ENCODE peak calls at places on chromosome 19, in ten cellular contexts. One of them, this sample, is unnamed. For H3K4me1, the result is how much of the 10 kb centered on the place peaks cover.

GRCh38 chr19:31639306-31639705 is 290.1 kb upstream of the TSHZ3 start:
- DNase-seq in kidney: no peak
- DNase-seq in H1: no peak
- DNase-seq in cardiac muscle cell: peak
- DNase-seq in heart right ventricle: no peak
- DNase-seq in mesendoderm: no peak
- DNase-seq in heart left ventricle: no peak
- DNase-seq in endothelial cell of umbilical vein: no peak
- DNase-seq in OCI-LY7: no peak
- DNase-seq in left ventricle myocardium inferior: no peak
- DNase-seq in this sample: peak

GRCh38 chr19:40908981-40909380 is 26.9 kb upstream of the CYP2A7 start:
- DNase-seq in kidney: no peak
- DNase-seq in H1: no peak
- DNase-seq in cardiac muscle cell: no peak
- DNase-seq in heart right ventricle: peak
- DNase-seq in mesendoderm: no peak
- DNase-seq in heart left ventricle: no peak
- DNase-seq in endothelial cell of umbilical vein: peak
- DNase-seq in OCI-LY7: no peak
- DNase-seq in left ventricle myocardium inferior: no peak
- DNase-seq in this sample: no peak

GRCh38 chr19:12000152-12000981 is 35.1 kb downstream of the ZNF433 start:
- DNase-seq in kidney: no peak
- DNase-seq in H1: no peak
- DNase-seq in cardiac muscle cell: no peak
- DNase-seq in heart right ventricle: no peak
- DNase-seq in mesendoderm: no peak
- DNase-seq in heart left ventricle: no peak
- DNase-seq in endothelial cell of umbilical vein: no peak
- DNase-seq in OCI-LY7: peak
- DNase-seq in left ventricle myocardium inferior: no peak
- DNase-seq in this sample: no peak

GRCh38 chr19:17549088-17549740 is 6.2 kb upstream of the COLGALT1 start:
- DNase-seq in kidney: no peak
- DNase-seq in H1: no peak
- DNase-seq in cardiac muscle cell: no peak
- DNase-seq in heart right ventricle: no peak
- DNase-seq in mesendoderm: peak
- DNase-seq in heart left ventricle: no peak
- DNase-seq in endothelial cell of umbilical vein: no peak
- DNase-seq in OCI-LY7: no peak
- DNase-seq in left ventricle myocardium inferior: no peak
- DNase-seq in this sample: peak

GRCh38 chr19:34664168-34664567 is 12.8 kb downstream of the SCGB2B2 start:
- DNase-seq in kidney: no peak
- DNase-seq in H1: no peak
- DNase-seq in cardiac muscle cell: no peak
- DNase-seq in heart right ventricle: no peak
- DNase-seq in mesendoderm: no peak
- DNase-seq in heart left ventricle: no peak
- DNase-seq in endothelial cell of umbilical vein: no peak
- DNase-seq in OCI-LY7: no peak
- DNase-seq in left ventricle myocardium inferior: peak
- DNase-seq in this sample: no peak

GRCh38 chr19:54158812-54159351 is 639 bp downstream of the LENG1 start:
- DNase-seq in kidney: no peak
- DNase-seq in H1: no peak
- DNase-seq in cardiac muscle cell: peak
- DNase-seq in heart right ventricle: no peak
- DNase-seq in mesendoderm: no peak
- DNase-seq in heart left ventricle: no peak
- DNase-seq in endothelial cell of umbilical vein: no peak
- DNase-seq in OCI-LY7: peak
- DNase-seq in left ventricle myocardium inferior: no peak
- DNase-seq in this sample: no peak

GRCh38 chr19:48424694-48425219 is 21.0 kb upstream of the GRWD1 start:
- DNase-seq in kidney: no peak
- DNase-seq in H1: no peak
- DNase-seq in cardiac muscle cell: peak
- DNase-seq in heart right ventricle: no peak
- DNase-seq in mesendoderm: peak
- DNase-seq in heart left ventricle: no peak
- DNase-seq in endothelial cell of umbilical vein: peak
- DNase-seq in OCI-LY7: peak
- DNase-seq in left ventricle myocardium inferior: no peak
- DNase-seq in this sample: peak

GRCh38 chr19:4730740-4731171 is 7.1 kb upstream of the DPP9 start:
- DNase-seq in kidney: no peak
- DNase-seq in H1: no peak
- DNase-seq in cardiac muscle cell: no peak
- DNase-seq in heart right ventricle: no peak
- DNase-seq in mesendoderm: peak
- DNase-seq in heart left ventricle: no peak
- DNase-seq in endothelial cell of umbilical vein: peak
- DNase-seq in OCI-LY7: peak
- DNase-seq in left ventricle myocardium inferior: no peak
- DNase-seq in this sample: no peak

GRCh38 chr19:46639356-46640061 is 3.5 kb upstream of the GNG8 start:
- DNase-seq in kidney: peak
- DNase-seq in H1: no peak
- DNase-seq in cardiac muscle cell: peak
- DNase-seq in heart right ventricle: peak
- DNase-seq in mesendoderm: peak
- DNase-seq in heart left ventricle: peak
- DNase-seq in endothelial cell of umbilical vein: no peak
- DNase-seq in OCI-LY7: no peak
- DNase-seq in left ventricle myocardium inferior: peak
- DNase-seq in this sample: peak

GRCh38 chr19:55156202-55157063 is 1.1 kb downstream of the TNNI3 start:
- DNase-seq in kidney: peak
- DNase-seq in H1: no peak
- DNase-seq in cardiac muscle cell: peak
- DNase-seq in heart right ventricle: peak
- DNase-seq in mesendoderm: peak
- DNase-seq in heart left ventricle: peak
- DNase-seq in endothelial cell of umbilical vein: no peak
- DNase-seq in OCI-LY7: peak
- DNase-seq in left ventricle myocardium inferior: peak
- DNase-seq in this sample: no peak

GRCh38 chr19:4859697-4860096 is 7.8 kb downstream of the PLIN3 start:
- DNase-seq in kidney: no peak
- DNase-seq in H1: no peak
- DNase-seq in cardiac muscle cell: no peak
- DNase-seq in heart right ventricle: no peak
- DNase-seq in mesendoderm: no peak
- DNase-seq in heart left ventricle: no peak
- DNase-seq in endothelial cell of umbilical vein: no peak
- DNase-seq in OCI-LY7: no peak
- DNase-seq in left ventricle myocardium inferior: no peak
- DNase-seq in this sample: no peak

GRCh38 chr19:29022165-29022564 is 190.8 kb downstream of the UQCRFS1 start:
- DNase-seq in kidney: no peak
- DNase-seq in H1: no peak
- DNase-seq in cardiac muscle cell: no peak
- DNase-seq in heart right ventricle: no peak
- DNase-seq in mesendoderm: no peak
- DNase-seq in heart left ventricle: no peak
- DNase-seq in endothelial cell of umbilical vein: no peak
- DNase-seq in OCI-LY7: no peak
- DNase-seq in left ventricle myocardium inferior: no peak
- DNase-seq in this sample: no peak

GRCh38 chr19:49875801-49876421 is 1.2 kb downstream of the AKT1S1 start:
- DNase-seq in kidney: peak
- DNase-seq in H1: no peak
- DNase-seq in cardiac muscle cell: peak
- DNase-seq in heart right ventricle: peak
- DNase-seq in mesendoderm: peak
- DNase-seq in heart left ventricle: peak
- DNase-seq in endothelial cell of umbilical vein: peak
- DNase-seq in OCI-LY7: peak
- DNase-seq in left ventricle myocardium inferior: peak
- DNase-seq in this sample: peak

GRCh38 chr19:42199440-42200115 is 17.9 kb downstream of the DEDD2 start:
- DNase-seq in kidney: peak
- DNase-seq in H1: no peak
- DNase-seq in cardiac muscle cell: no peak
- DNase-seq in heart right ventricle: peak
- DNase-seq in mesendoderm: peak
- DNase-seq in heart left ventricle: peak
- DNase-seq in endothelial cell of umbilical vein: no peak
- DNase-seq in OCI-LY7: peak
- DNase-seq in left ventricle myocardium inferior: peak
- DNase-seq in this sample: no peak

GRCh38 chr19:10100163-10100785 is 2.2 kb downstream of the ANGPTL6 start:
- DNase-seq in kidney: peak
- DNase-seq in H1: no peak
- DNase-seq in cardiac muscle cell: no peak
- DNase-seq in heart right ventricle: no peak
- DNase-seq in mesendoderm: no peak
- DNase-seq in heart left ventricle: no peak
- DNase-seq in endothelial cell of umbilical vein: no peak
- DNase-seq in OCI-LY7: no peak
- DNase-seq in left ventricle myocardium inferior: no peak
- DNase-seq in this sample: no peak

GRCh38 chr19:52923782-52924593 is 760 bp upstream of the ZNF888 start:
- DNase-seq in kidney: peak
- DNase-seq in H1: no peak
- DNase-seq in cardiac muscle cell: peak
- DNase-seq in heart right ventricle: peak
- DNase-seq in mesendoderm: peak
- DNase-seq in heart left ventricle: peak
- DNase-seq in endothelial cell of umbilical vein: peak
- DNase-seq in OCI-LY7: no peak
- DNase-seq in left ventricle myocardium inferior: peak
- DNase-seq in this sample: peak

DNA sequence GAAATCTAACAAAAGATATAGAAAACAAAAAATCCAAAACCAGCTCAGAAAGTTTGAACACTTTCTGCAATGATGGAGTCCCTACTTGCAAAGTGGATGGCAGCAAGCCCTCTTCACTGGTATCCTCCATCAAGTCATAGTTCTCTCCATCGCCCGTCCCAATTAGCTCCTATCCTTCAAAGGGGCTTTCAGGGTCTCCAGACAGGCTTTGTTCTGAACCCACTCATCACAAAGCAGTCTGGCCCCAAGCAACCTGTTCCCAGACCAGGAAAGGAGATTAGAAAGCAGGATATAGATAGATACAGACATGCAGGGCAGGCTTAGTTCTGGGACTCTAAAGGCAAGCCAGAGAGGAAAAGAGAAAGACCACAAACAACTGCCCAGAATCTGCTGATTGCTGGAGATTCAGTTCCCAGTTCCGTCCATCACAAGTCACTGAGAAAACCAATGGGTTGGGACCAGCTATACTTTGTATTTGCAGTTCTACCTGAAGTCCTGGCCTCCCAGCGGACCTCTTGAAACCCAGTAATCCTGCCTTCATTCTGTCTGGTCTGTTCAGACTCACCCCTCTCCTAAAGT is 47.2 kb upstream of the EPHX3 start:
- DNase-seq in kidney: no peak
- DNase-seq in H1: no peak
- DNase-seq in cardiac muscle cell: no peak
- DNase-seq in heart right ventricle: no peak
- DNase-seq in mesendoderm: no peak
- DNase-seq in heart left ventricle: no peak
- DNase-seq in endothelial cell of umbilical vein: no peak
- DNase-seq in OCI-LY7: no peak
- DNase-seq in left ventricle myocardium inferior: no peak
- DNase-seq in this sample: no peak
- H3K4me1 ChIP-seq in kidney: half or more
- H3K4me1 ChIP-seq in H1: under half
- H3K4me1 ChIP-seq in cardiac muscle cell: half or more
- H3K4me1 ChIP-seq in heart right ventricle: half or more
- H3K4me1 ChIP-seq in mesendoderm: under half
- H3K4me1 ChIP-seq in heart left ventricle: half or more
- H3K4me1 ChIP-seq in endothelial cell of umbilical vein: under half
- H3K4me1 ChIP-seq in OCI-LY7: half or more
- H3K4me1 ChIP-seq in left ventricle myocardium inferior: half or more
- H3K4me1 ChIP-seq in this sample: half or more

GRCh38 chr19:45414468-45414867 is 8.0 kb downstream of the POLR1G start:
- DNase-seq in kidney: no peak
- DNase-seq in H1: no peak
- DNase-seq in cardiac muscle cell: no peak
- DNase-seq in heart right ventricle: no peak
- DNase-seq in mesendoderm: no peak
- DNase-seq in heart left ventricle: no peak
- DNase-seq in endothelial cell of umbilical vein: no peak
- DNase-seq in OCI-LY7: no peak
- DNase-seq in left ventricle myocardium inferior: no peak
- DNase-seq in this sample: no peak
- H3K4me1 ChIP-seq in kidney: under half
- H3K4me1 ChIP-seq in H1: under half
- H3K4me1 ChIP-seq in cardiac muscle cell: under half
- H3K4me1 ChIP-seq in heart right ventricle: under half
- H3K4me1 ChIP-seq in mesendoderm: under half
- H3K4me1 ChIP-seq in heart left ventricle: under half
- H3K4me1 ChIP-seq in endothelial cell of umbilical vein: under half
- H3K4me1 ChIP-seq in OCI-LY7: under half
- H3K4me1 ChIP-seq in left ventricle myocardium inferior: under half
- H3K4me1 ChIP-seq in this sample: under half

DNA sequence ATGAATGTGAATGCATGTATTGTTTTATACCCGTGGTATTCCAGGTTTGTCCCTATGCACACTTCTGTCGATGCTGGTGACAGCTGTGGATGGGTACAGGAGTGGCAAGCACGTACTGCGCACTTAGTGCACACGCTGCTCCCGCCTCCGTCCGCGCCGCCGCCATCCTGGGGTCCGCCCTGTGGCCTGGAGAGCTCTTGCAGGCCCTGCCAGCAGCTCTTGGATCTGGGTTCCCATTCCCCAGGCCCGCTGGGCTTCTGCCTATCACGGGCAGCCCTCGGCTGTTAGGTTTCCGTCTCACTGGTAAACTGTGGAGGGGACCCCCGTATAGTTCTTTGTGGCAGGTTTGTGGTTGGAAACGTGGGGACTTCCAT is 4.0 kb downstream of the GNA11 start:
- DNase-seq in kidney: peak
- DNase-seq in H1: no peak
- DNase-seq in cardiac muscle cell: no peak
- DNase-seq in heart right ventricle: peak
- DNase-seq in mesendoderm: no peak
- DNase-seq in heart left ventricle: no peak
- DNase-seq in endothelial cell of umbilical vein: peak
- DNase-seq in OCI-LY7: no peak
- DNase-seq in left ventricle myocardium inferior: peak
- DNase-seq in this sample: no peak
- H3K4me1 ChIP-seq in kidney: half or more
- H3K4me1 ChIP-seq in H1: under half
- H3K4me1 ChIP-seq in cardiac muscle cell: under half
- H3K4me1 ChIP-seq in heart right ventricle: half or more
- H3K4me1 ChIP-seq in mesendoderm: under half
- H3K4me1 ChIP-seq in heart left ventricle: half or more
- H3K4me1 ChIP-seq in endothelial cell of umbilical vein: under half
- H3K4me1 ChIP-seq in OCI-LY7: under half
- H3K4me1 ChIP-seq in left ventricle myocardium inferior: half or more
- H3K4me1 ChIP-seq in this sample: under half

DNA sequence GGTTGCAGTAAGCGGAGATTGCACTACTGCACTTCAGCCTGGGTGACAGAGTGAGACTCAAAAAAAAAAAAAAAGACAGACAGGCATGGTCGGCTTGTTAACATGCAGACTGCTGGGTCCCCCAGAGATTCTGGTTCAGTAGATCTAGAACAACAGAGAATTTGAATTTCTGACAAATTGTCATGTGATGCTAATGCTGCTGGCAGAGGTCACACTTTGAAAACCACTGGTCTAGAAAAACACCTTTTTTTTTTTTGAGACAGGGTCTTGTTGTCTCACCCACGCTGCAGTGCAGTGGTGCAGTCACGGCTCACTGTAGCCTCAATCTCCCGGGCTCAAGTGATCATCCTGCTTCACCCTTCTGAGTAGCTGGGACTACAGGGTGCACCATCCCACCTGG is 7.7 kb upstream of the LRFN3 start:
- DNase-seq in kidney: peak
- DNase-seq in H1: no peak
- DNase-seq in cardiac muscle cell: no peak
- DNase-seq in heart right ventricle: no peak
- DNase-seq in mesendoderm: no peak
- DNase-seq in heart left ventricle: no peak
- DNase-seq in endothelial cell of umbilical vein: no peak
- DNase-seq in OCI-LY7: peak
- DNase-seq in left ventricle myocardium inferior: no peak
- DNase-seq in this sample: no peak
- H3K4me1 ChIP-seq in kidney: under half
- H3K4me1 ChIP-seq in H1: under half
- H3K4me1 ChIP-seq in cardiac muscle cell: under half
- H3K4me1 ChIP-seq in heart right ventricle: under half
- H3K4me1 ChIP-seq in mesendoderm: under half
- H3K4me1 ChIP-seq in heart left ventricle: under half
- H3K4me1 ChIP-seq in endothelial cell of umbilical vein: under half
- H3K4me1 ChIP-seq in OCI-LY7: under half
- H3K4me1 ChIP-seq in left ventricle myocardium inferior: under half
- H3K4me1 ChIP-seq in this sample: under half